ENCODE peak calls at places on chromosomes 4 and X, in four cellular contexts. One of them, this sample, is unnamed.

GRCh38 chr4:16226816-16227461 is 668 bp upstream of the TAPT1 start:
- DNase-seq in IMR-90: no peak
- DNase-seq in heart left ventricle: peak
- DNase-seq in tibial nerve: peak
- DNase-seq in this sample: peak

GRCh38 chrX:57929373-57929772 is 19.1 kb upstream of the ZXDA start:
- DNase-seq in IMR-90: peak
- DNase-seq in heart left ventricle: no peak
- DNase-seq in tibial nerve: no peak
- DNase-seq in this sample: no peak

GRCh38 chr4:55609393-55609821 is 17.4 kb upstream of the PDCL2 start:
- DNase-seq in IMR-90: peak
- DNase-seq in heart left ventricle: no peak
- DNase-seq in tibial nerve: no peak
- DNase-seq in this sample: no peak

GRCh38 chr4:127698789-127699200 is 31.4 kb upstream of the SLC25A31 start:
- DNase-seq in IMR-90: peak
- DNase-seq in heart left ventricle: no peak
- DNase-seq in tibial nerve: no peak
- DNase-seq in this sample: peak

GRCh38 chr4:168710353-168710946 is 213.6 kb downstream of the PALLD start:
- DNase-seq in IMR-90: peak
- DNase-seq in heart left ventricle: peak
- DNase-seq in tibial nerve: peak
- DNase-seq in this sample: no peak

GRCh38 chr4:138759508-138759907 is 256.1 kb upstream of the NOCT start:
- DNase-seq in IMR-90: no peak
- DNase-seq in heart left ventricle: no peak
- DNase-seq in tibial nerve: no peak
- DNase-seq in this sample: no peak

GRCh38 chr4:123599920-123600394 is 203.4 kb downstream of the SPRY1 start:
- DNase-seq in IMR-90: peak
- DNase-seq in heart left ventricle: peak
- DNase-seq in tibial nerve: peak
- DNase-seq in this sample: peak

GRCh38 chrX:9148626-9149385 is 114.9 kb upstream of the FAM9B start:
- DNase-seq in IMR-90: peak
- DNase-seq in heart left ventricle: no peak
- DNase-seq in tibial nerve: no peak
- DNase-seq in this sample: no peak

GRCh38 chr4:88054229-88054628 is 46.8 kb downstream of the PKD2 start:
- DNase-seq in IMR-90: no peak
- DNase-seq in heart left ventricle: no peak
- DNase-seq in tibial nerve: no peak
- DNase-seq in this sample: no peak

GRCh38 chrX:153971124-153971631 is 440 bp downstream of the HCFC1 start:
- DNase-seq in IMR-90: peak
- DNase-seq in heart left ventricle: peak
- DNase-seq in tibial nerve: peak
- DNase-seq in this sample: peak

GRCh38 chrX:153969904-153970397 is 1.7 kb downstream of the HCFC1 start:
- DNase-seq in IMR-90: peak
- DNase-seq in heart left ventricle: no peak
- DNase-seq in tibial nerve: no peak
- DNase-seq in this sample: no peak

GRCh38 chrX:153971632-153972367 is at the start of gene HCFC1:
- DNase-seq in IMR-90: peak
- DNase-seq in heart left ventricle: peak
- DNase-seq in tibial nerve: peak
- DNase-seq in this sample: peak

GRCh38 chrX:153969125-153969903 is 2.3 kb downstream of the HCFC1 start:
- DNase-seq in IMR-90: no peak
- DNase-seq in heart left ventricle: no peak
- DNase-seq in tibial nerve: no peak
- DNase-seq in this sample: no peak

GRCh38 chrX:153970398-153971123 is 1.1 kb downstream of the HCFC1 start:
- DNase-seq in IMR-90: peak
- DNase-seq in heart left ventricle: peak
- DNase-seq in tibial nerve: peak
- DNase-seq in this sample: no peak
- TF ChIP-seq POLR2A in IMR-90: no peak
- TF ChIP-seq POLR2A in heart left ventricle: no peak
- TF ChIP-seq POLR2A in tibial nerve: no peak
- TF ChIP-seq POLR2A in this sample: no peak

GRCh38 chrX:54639346-54640102 is 109.5 kb downstream of the GNL3L start:
- DNase-seq in IMR-90: peak
- DNase-seq in heart left ventricle: peak
- DNase-seq in tibial nerve: peak
- DNase-seq in this sample: peak
- TF ChIP-seq POLR2A in IMR-90: peak
- TF ChIP-seq POLR2A in heart left ventricle: no peak
- TF ChIP-seq POLR2A in tibial nerve: peak
- TF ChIP-seq POLR2A in this sample: peak

DNA sequence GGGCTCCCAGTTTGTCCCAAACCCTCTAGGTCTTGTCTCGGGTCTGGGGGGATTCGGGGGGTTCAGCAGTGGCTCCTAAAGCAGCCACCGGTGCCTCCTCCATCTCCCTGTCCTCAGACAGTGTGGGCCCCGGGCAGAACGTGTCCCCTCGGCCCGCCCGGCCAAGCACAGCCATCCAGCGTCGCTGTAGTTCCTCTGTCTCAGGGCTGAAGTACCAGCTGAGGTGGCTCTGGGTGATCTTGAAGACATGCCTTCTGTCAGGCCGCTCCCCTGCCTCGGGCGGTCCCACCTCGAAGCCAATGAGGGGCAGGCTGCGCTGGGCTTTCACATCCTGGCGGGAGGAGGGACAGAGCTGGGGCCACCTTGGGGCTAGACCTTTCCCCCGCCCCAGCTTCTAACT is 5.9 kb downstream of the TSR2 start:
- DNase-seq in IMR-90: no peak
- DNase-seq in heart left ventricle: no peak
- DNase-seq in tibial nerve: no peak
- DNase-seq in this sample: no peak
- TF ChIP-seq POLR2A in IMR-90: no peak
- TF ChIP-seq POLR2A in heart left ventricle: no peak
- TF ChIP-seq POLR2A in tibial nerve: no peak
- TF ChIP-seq POLR2A in this sample: peak

GRCh38 chr4:39451423-39452023 is 7.2 kb downstream of the RPL9 start:
- DNase-seq in IMR-90: no peak
- DNase-seq in heart left ventricle: no peak
- DNase-seq in tibial nerve: no peak
- DNase-seq in this sample: no peak
- TF ChIP-seq POLR2A in IMR-90: no peak
- TF ChIP-seq POLR2A in heart left ventricle: no peak
- TF ChIP-seq POLR2A in tibial nerve: no peak
- TF ChIP-seq POLR2A in this sample: peak

GRCh38 chrX:130296743-130297142 is 28.0 kb upstream of the ZNF280C start:
- DNase-seq in IMR-90: peak
- DNase-seq in heart left ventricle: no peak
- DNase-seq in tibial nerve: no peak
- DNase-seq in this sample: no peak

GRCh38 chrX:130300010-130300282 is 31.2 kb upstream of the ZNF280C start:
- DNase-seq in IMR-90: no peak
- DNase-seq in heart left ventricle: no peak
- DNase-seq in tibial nerve: no peak
- DNase-seq in this sample: no peak

GRCh38 chrX:130301405-130301804 is 32.7 kb upstream of the ZNF280C start:
- DNase-seq in IMR-90: no peak
- DNase-seq in heart left ventricle: no peak
- DNase-seq in tibial nerve: no peak
- DNase-seq in this sample: no peak

GRCh38 chrX:130295519-130296314 is 27.0 kb upstream of the ZNF280C start:
- DNase-seq in IMR-90: peak
- DNase-seq in heart left ventricle: no peak
- DNase-seq in tibial nerve: no peak
- DNase-seq in this sample: no peak

GRCh38 chrX:130299279-130300009 is 30.7 kb upstream of the ZNF280C start:
- DNase-seq in IMR-90: no peak
- DNase-seq in heart left ventricle: no peak
- DNase-seq in tibial nerve: no peak
- DNase-seq in this sample: no peak
- TF ChIP-seq POLR2A in IMR-90: no peak
- TF ChIP-seq POLR2A in heart left ventricle: no peak
- TF ChIP-seq POLR2A in tibial nerve: no peak
- TF ChIP-seq POLR2A in this sample: no peak

GRCh38 chrX:49185062-49185394 is 1.1 kb downstream of the PRICKLE3 start:
- DNase-seq in IMR-90: no peak
- DNase-seq in heart left ventricle: no peak
- DNase-seq in tibial nerve: no peak
- DNase-seq in this sample: no peak

GRCh38 chrX:49187028-49187394 is 838 bp upstream of the PRICKLE3 start:
- DNase-seq in IMR-90: no peak
- DNase-seq in heart left ventricle: no peak
- DNase-seq in tibial nerve: no peak
- DNase-seq in this sample: no peak

GRCh38 chrX:49187526-49187925 is 1.4 kb upstream of the PRICKLE3 start:
- DNase-seq in IMR-90: no peak
- DNase-seq in heart left ventricle: no peak
- DNase-seq in tibial nerve: no peak
- DNase-seq in this sample: no peak

GRCh38 chrX:49184294-49185061 is 1.7 kb downstream of the PRICKLE3 start:
- DNase-seq in IMR-90: peak
- DNase-seq in heart left ventricle: peak
- DNase-seq in tibial nerve: peak
- DNase-seq in this sample: no peak

GRCh38 chrX:49186125-49187027 is at the start of gene PRICKLE3:
- DNase-seq in IMR-90: peak
- DNase-seq in heart left ventricle: peak
- DNase-seq in tibial nerve: peak
- DNase-seq in this sample: peak
- TF ChIP-seq POLR2A in IMR-90: no peak
- TF ChIP-seq POLR2A in heart left ventricle: no peak
- TF ChIP-seq POLR2A in tibial nerve: peak
- TF ChIP-seq POLR2A in this sample: peak

GRCh38 chr4:2419814-2420213 is 1.1 kb downstream of the CFAP99 start:
- DNase-seq in IMR-90: no peak
- DNase-seq in heart left ventricle: no peak
- DNase-seq in tibial nerve: no peak
- DNase-seq in this sample: no peak

GRCh38 chr4:2418652-2419571 is at the start of gene CFAP99:
- DNase-seq in IMR-90: peak
- DNase-seq in heart left ventricle: peak
- DNase-seq in tibial nerve: peak
- DNase-seq in this sample: peak

GRCh38 chr4:2416564-2417195 is 1.8 kb downstream of the ZFYVE28 start:
- DNase-seq in IMR-90: no peak
- DNase-seq in heart left ventricle: no peak
- DNase-seq in tibial nerve: no peak
- DNase-seq in this sample: no peak

GRCh38 chr4:2417196-2417764 is 1.2 kb downstream of the ZFYVE28 start:
- DNase-seq in IMR-90: no peak
- DNase-seq in heart left ventricle: no peak
- DNase-seq in tibial nerve: no peak
- DNase-seq in this sample: no peak

GRCh38 chr4:2417765-2418651 is at the start of gene ZFYVE28:
- DNase-seq in IMR-90: no peak
- DNase-seq in heart left ventricle: no peak
- DNase-seq in tibial nerve: no peak
- DNase-seq in this sample: peak
- TF ChIP-seq POLR2A in IMR-90: no peak
- TF ChIP-seq POLR2A in heart left ventricle: no peak
- TF ChIP-seq POLR2A in tibial nerve: peak
- TF ChIP-seq POLR2A in this sample: no peak

GRCh38 chr4:158724647-158725046 is 1.5 kb upstream of the PPID start:
- DNase-seq in IMR-90: no peak
- DNase-seq in heart left ventricle: no peak
- DNase-seq in tibial nerve: no peak
- DNase-seq in this sample: no peak

GRCh38 chr4:158722291-158722916 is 792 bp downstream of the PPID start:
- DNase-seq in IMR-90: peak
- DNase-seq in heart left ventricle: no peak
- DNase-seq in tibial nerve: no peak
- DNase-seq in this sample: no peak

GRCh38 chr4:158728256-158728655 is 5.1 kb upstream of the PPID start:
- DNase-seq in IMR-90: no peak
- DNase-seq in heart left ventricle: no peak
- DNase-seq in tibial nerve: no peak
- DNase-seq in this sample: no peak

GRCh38 chr4:158721680-158722079 is 1.5 kb downstream of the PPID start:
- DNase-seq in IMR-90: no peak
- DNase-seq in heart left ventricle: no peak
- DNase-seq in tibial nerve: no peak
- DNase-seq in this sample: no peak

DNA sequence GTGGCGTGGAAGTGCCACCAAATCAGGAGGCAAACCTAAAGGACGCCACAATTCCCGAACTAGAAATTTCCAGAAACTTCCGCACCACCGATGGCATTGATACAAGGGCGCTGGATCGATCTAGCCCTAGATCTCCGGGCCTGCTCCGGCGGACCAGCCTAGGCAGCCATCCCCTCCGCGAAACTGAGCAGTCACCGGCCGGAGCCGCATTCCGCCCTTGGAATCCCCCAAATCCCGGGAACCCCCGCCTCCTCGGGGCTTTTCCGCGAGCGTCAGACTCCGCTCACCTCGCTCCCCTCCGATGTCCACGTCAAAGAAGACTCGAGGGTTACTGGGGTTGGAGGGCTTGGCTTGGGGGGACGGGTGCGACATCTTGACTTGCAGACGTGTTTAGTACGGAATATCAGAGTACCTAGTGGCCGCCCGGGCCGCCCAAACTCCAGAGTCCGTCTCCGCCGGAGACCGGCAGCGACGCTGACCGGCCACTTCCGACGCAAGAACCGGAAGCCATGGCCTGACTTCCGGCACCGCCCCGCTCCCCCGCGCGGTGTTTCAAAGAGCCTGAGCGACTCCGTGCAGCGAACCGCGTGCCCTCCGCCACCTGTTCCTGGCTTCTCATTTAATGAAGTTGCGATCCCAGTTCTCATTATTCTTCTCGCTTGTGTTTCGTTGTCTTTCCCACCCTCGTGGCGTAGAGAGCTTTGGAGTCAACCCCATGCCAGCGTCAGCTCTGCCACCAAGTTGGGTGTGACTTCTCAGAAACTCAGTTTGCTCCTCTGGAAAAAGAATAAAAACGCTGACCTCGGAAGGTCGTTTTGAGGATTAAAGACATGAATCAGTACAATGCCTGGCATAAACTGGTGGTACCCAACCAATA is at the start of gene PPID:
- DNase-seq in IMR-90: peak
- DNase-seq in heart left ventricle: peak
- DNase-seq in tibial nerve: peak
- DNase-seq in this sample: peak
- TF ChIP-seq POLR2A in IMR-90: peak
- TF ChIP-seq POLR2A in heart left ventricle: no peak
- TF ChIP-seq POLR2A in tibial nerve: peak
- TF ChIP-seq POLR2A in this sample: peak

DNA sequence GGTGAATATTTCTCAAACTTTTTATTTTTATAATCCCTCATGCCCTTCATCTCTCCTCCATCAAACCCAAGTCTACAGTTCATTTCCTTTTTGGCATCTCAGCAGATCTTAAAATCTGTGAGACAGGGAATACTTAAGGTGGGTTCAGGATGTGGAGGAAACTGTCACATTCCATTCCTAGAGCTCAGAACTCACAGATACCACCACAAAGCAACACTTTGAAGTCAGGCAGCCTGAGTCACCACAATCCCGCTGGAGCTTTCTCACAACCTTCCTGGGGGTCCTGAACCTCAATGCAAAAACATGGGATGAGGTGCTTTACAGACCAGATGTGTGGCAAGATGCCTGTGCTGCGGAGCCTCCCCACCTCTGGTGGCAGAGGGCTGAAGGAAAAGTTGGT is 63.2 kb downstream of the HHIP start:
- DNase-seq in IMR-90: peak
- DNase-seq in heart left ventricle: no peak
- DNase-seq in tibial nerve: no peak
- DNase-seq in this sample: no peak
- TF ChIP-seq POLR2A in IMR-90: no peak
- TF ChIP-seq POLR2A in heart left ventricle: no peak
- TF ChIP-seq POLR2A in tibial nerve: no peak
- TF ChIP-seq POLR2A in this sample: no peak

This sample was measured in GM12891.